ENCODE peak calls at places on chromosome 5, in nine cellular contexts. V is NCI-H526; N is activated naive CD8-positive, alpha-beta T cell treated with anti-CD3 and anti-CD28 coated beads, Interleukin-2, amount 50 U/mL, for 16 hours; M is GM03348; U is H1; H is heart right ventricle; T is mucosa of gallbladder; E is transverse colon; F is SHP77. W is an unnamed sample.
A peak's percentile ranks its signal among the peaks of the same experiment; 100 is the strongest.

GRCh38 chr5:179132586-179133355 is 72.6 kb downstream of the ZNF354C start:
- DNase-seq in V (peak; percentile 0), N (no peak), M (no peak), U (no peak), H (no peak), T (no peak), E (no peak), F (no peak), W (no peak)

GRCh38 chr5:132056610-132057497 is 3.6 kb upstream of the IL3 start:
- DNase-seq in V (no peak), N (no peak), M (no peak), U (no peak), H (no peak), T (no peak), E (peak; percentile 4), F (no peak), W (no peak)

GRCh38 chr5:149707097-149707496 is 23.0 kb upstream of the PPARGC1B start:
- DNase-seq in V (no peak), N (no peak), M (no peak), U (no peak), H (no peak), T (no peak), E (no peak), F (no peak), W (no peak)

GRCh38 chr5:5350101-5350500 is 72.4 kb upstream of the ICE1 start:
- DNase-seq in V (no peak), N (no peak), M (no peak), U (no peak), H (no peak), T (no peak), E (no peak), F (no peak), W (no peak)

GRCh38 chr5:148653271-148653839 is 972 bp downstream of the HTR4 start:
- DNase-seq in V (no peak), N (no peak), M (no peak), U (no peak), H (no peak), T (no peak), E (no peak), F (no peak), W (no peak)

GRCh38 chr5:96228449-96228848 is 204.6 kb downstream of the PCSK1 start:
- DNase-seq in V (no peak), N (no peak), M (no peak), U (no peak), H (no peak), T (no peak), E (no peak), F (no peak), W (no peak)

GRCh38 chr5:137142371-137143243 is 356.5 kb downstream of the SPOCK1 start:
- DNase-seq in V (peak; percentile 55), N (no peak), M (peak; percentile 89), U (no peak), H (peak; percentile 34), T (no peak), E (peak; percentile 11), F (no peak), W (no peak)

GRCh38 chr5:27969157-27969556 is 930.8 kb upstream of the CDH9 start:
- DNase-seq in V (no peak), N (no peak), M (no peak), U (no peak), H (no peak), T (no peak), E (no peak), F (no peak), W (peak; percentile 28)

GRCh38 chr5:34804913-34805312 is 34.1 kb upstream of the TTC23L start:
- DNase-seq in V (no peak), N (no peak), M (no peak), U (no peak), H (no peak), T (no peak), E (no peak), F (no peak), W (no peak)

GRCh38 chr5:179900707-179901106 is 7.0 kb downstream of the TBC1D9B start:
- DNase-seq in V (no peak), N (no peak), M (no peak), U (no peak), H (no peak), T (no peak), E (no peak), F (no peak), W (no peak)

GRCh38 chr5:58259685-58260152 is 200.2 kb downstream of the PLK2 start:
- DNase-seq in V (no peak), N (no peak), M (peak; percentile 64), U (no peak), H (no peak), T (no peak), E (no peak), F (no peak), W (peak; percentile 11)

GRCh38 chr5:14406554-14406849 is 175.1 kb upstream of the OTULINL start:
- DNase-seq in V (no peak), N (no peak), M (peak; percentile 81), U (no peak), H (no peak), T (no peak), E (no peak), F (no peak), W (no peak)